ENCODE peak calls at places on chromosome 1, in nine cellular contexts. One of them, this sample, is unnamed.

GRCh38 chr1:224253721-224254120 is 70.7 kb downstream of the DEGS1 start:
- DNase-seq in HT-29: no peak
- DNase-seq in astrocyte of the spinal cord: peak
- DNase-seq in stimulated activated effector memory CD8-positive, alpha-beta T cell treated with anti-CD3 and anti-CD28 coated beads, Interleukin-12 subunit alpha, Interleukin-12 subunit beta, amount 100 ng/mL, for 72 hours: no peak
- DNase-seq in left lobe of liver: no peak
- DNase-seq in HFF-Myc: no peak
- DNase-seq in cardiac fibroblast: no peak
- DNase-seq in GM04504: peak
- DNase-seq in M059J: peak
- DNase-seq in this sample: no peak

GRCh38 chr1:208002672-208003071 is 91.7 kb upstream of the CD34 start:
- DNase-seq in HT-29: no peak
- DNase-seq in astrocyte of the spinal cord: no peak
- DNase-seq in stimulated activated effector memory CD8-positive, alpha-beta T cell treated with anti-CD3 and anti-CD28 coated beads, Interleukin-12 subunit alpha, Interleukin-12 subunit beta, amount 100 ng/mL, for 72 hours: no peak
- DNase-seq in left lobe of liver: no peak
- DNase-seq in HFF-Myc: no peak
- DNase-seq in cardiac fibroblast: no peak
- DNase-seq in GM04504: no peak
- DNase-seq in M059J: no peak
- DNase-seq in this sample: no peak

GRCh38 chr1:84619383-84620093 is 45.3 kb upstream of the CTBS start:
- DNase-seq in HT-29: peak
- DNase-seq in astrocyte of the spinal cord: peak
- DNase-seq in stimulated activated effector memory CD8-positive, alpha-beta T cell treated with anti-CD3 and anti-CD28 coated beads, Interleukin-12 subunit alpha, Interleukin-12 subunit beta, amount 100 ng/mL, for 72 hours: peak
- DNase-seq in left lobe of liver: no peak
- DNase-seq in HFF-Myc: peak
- DNase-seq in cardiac fibroblast: peak
- DNase-seq in GM04504: peak
- DNase-seq in M059J: peak
- DNase-seq in this sample: peak

GRCh38 chr1:194318790-194319280 is 1132.4 kb upstream of the B3GALT2 start:
- DNase-seq in HT-29: no peak
- DNase-seq in astrocyte of the spinal cord: no peak
- DNase-seq in stimulated activated effector memory CD8-positive, alpha-beta T cell treated with anti-CD3 and anti-CD28 coated beads, Interleukin-12 subunit alpha, Interleukin-12 subunit beta, amount 100 ng/mL, for 72 hours: no peak
- DNase-seq in left lobe of liver: no peak
- DNase-seq in HFF-Myc: no peak
- DNase-seq in cardiac fibroblast: no peak
- DNase-seq in GM04504: no peak
- DNase-seq in M059J: no peak
- DNase-seq in this sample: no peak

GRCh38 chr1:92844439-92844838 is 12.6 kb downstream of the RPL5 start:
- DNase-seq in HT-29: no peak
- DNase-seq in astrocyte of the spinal cord: no peak
- DNase-seq in stimulated activated effector memory CD8-positive, alpha-beta T cell treated with anti-CD3 and anti-CD28 coated beads, Interleukin-12 subunit alpha, Interleukin-12 subunit beta, amount 100 ng/mL, for 72 hours: no peak
- DNase-seq in left lobe of liver: no peak
- DNase-seq in HFF-Myc: no peak
- DNase-seq in cardiac fibroblast: no peak
- DNase-seq in GM04504: no peak
- DNase-seq in M059J: no peak
- DNase-seq in this sample: no peak

GRCh38 chr1:153465728-153466625 is 5.5 kb upstream of the S100A7 start:
- DNase-seq in HT-29: peak
- DNase-seq in astrocyte of the spinal cord: peak
- DNase-seq in stimulated activated effector memory CD8-positive, alpha-beta T cell treated with anti-CD3 and anti-CD28 coated beads, Interleukin-12 subunit alpha, Interleukin-12 subunit beta, amount 100 ng/mL, for 72 hours: peak
- DNase-seq in left lobe of liver: no peak
- DNase-seq in HFF-Myc: no peak
- DNase-seq in cardiac fibroblast: peak
- DNase-seq in GM04504: no peak
- DNase-seq in M059J: peak
- DNase-seq in this sample: peak

GRCh38 chr1:96882096-96882495 is 160.5 kb downstream of the PTBP2 start:
- DNase-seq in HT-29: no peak
- DNase-seq in astrocyte of the spinal cord: peak
- DNase-seq in stimulated activated effector memory CD8-positive, alpha-beta T cell treated with anti-CD3 and anti-CD28 coated beads, Interleukin-12 subunit alpha, Interleukin-12 subunit beta, amount 100 ng/mL, for 72 hours: no peak
- DNase-seq in left lobe of liver: no peak
- DNase-seq in HFF-Myc: no peak
- DNase-seq in cardiac fibroblast: no peak
- DNase-seq in GM04504: no peak
- DNase-seq in M059J: peak
- DNase-seq in this sample: no peak

GRCh38 chr1:119181236-119181635 is 40.8 kb upstream of the WARS2 start:
- DNase-seq in HT-29: no peak
- DNase-seq in astrocyte of the spinal cord: no peak
- DNase-seq in stimulated activated effector memory CD8-positive, alpha-beta T cell treated with anti-CD3 and anti-CD28 coated beads, Interleukin-12 subunit alpha, Interleukin-12 subunit beta, amount 100 ng/mL, for 72 hours: no peak
- DNase-seq in left lobe of liver: no peak
- DNase-seq in HFF-Myc: no peak
- DNase-seq in cardiac fibroblast: no peak
- DNase-seq in GM04504: no peak
- DNase-seq in M059J: no peak
- DNase-seq in this sample: no peak

GRCh38 chr1:12189328-12189682 is 22.5 kb downstream of the TNFRSF1B start:
- DNase-seq in HT-29: no peak
- DNase-seq in astrocyte of the spinal cord: no peak
- DNase-seq in stimulated activated effector memory CD8-positive, alpha-beta T cell treated with anti-CD3 and anti-CD28 coated beads, Interleukin-12 subunit alpha, Interleukin-12 subunit beta, amount 100 ng/mL, for 72 hours: no peak
- DNase-seq in left lobe of liver: no peak
- DNase-seq in HFF-Myc: no peak
- DNase-seq in cardiac fibroblast: no peak
- DNase-seq in GM04504: no peak
- DNase-seq in M059J: no peak
- DNase-seq in this sample: no peak

GRCh38 chr1:22114083-22115012 is 28.5 kb downstream of the WNT4 start:
- DNase-seq in HT-29: no peak
- DNase-seq in astrocyte of the spinal cord: peak
- DNase-seq in stimulated activated effector memory CD8-positive, alpha-beta T cell treated with anti-CD3 and anti-CD28 coated beads, Interleukin-12 subunit alpha, Interleukin-12 subunit beta, amount 100 ng/mL, for 72 hours: no peak
- DNase-seq in left lobe of liver: no peak
- DNase-seq in HFF-Myc: no peak
- DNase-seq in cardiac fibroblast: peak
- DNase-seq in GM04504: no peak
- DNase-seq in M059J: no peak
- DNase-seq in this sample: no peak

GRCh38 chr1:221435510-221435909 is 306.4 kb downstream of the DUSP10 start:
- DNase-seq in HT-29: peak
- DNase-seq in astrocyte of the spinal cord: peak
- DNase-seq in stimulated activated effector memory CD8-positive, alpha-beta T cell treated with anti-CD3 and anti-CD28 coated beads, Interleukin-12 subunit alpha, Interleukin-12 subunit beta, amount 100 ng/mL, for 72 hours: no peak
- DNase-seq in left lobe of liver: no peak
- DNase-seq in HFF-Myc: no peak
- DNase-seq in cardiac fibroblast: peak
- DNase-seq in GM04504: no peak
- DNase-seq in M059J: peak
- DNase-seq in this sample: peak

GRCh38 chr1:31752952-31753351 is 11.2 kb downstream of the ADGRB2 start:
- DNase-seq in HT-29: no peak
- DNase-seq in astrocyte of the spinal cord: no peak
- DNase-seq in stimulated activated effector memory CD8-positive, alpha-beta T cell treated with anti-CD3 and anti-CD28 coated beads, Interleukin-12 subunit alpha, Interleukin-12 subunit beta, amount 100 ng/mL, for 72 hours: no peak
- DNase-seq in left lobe of liver: no peak
- DNase-seq in HFF-Myc: no peak
- DNase-seq in cardiac fibroblast: no peak
- DNase-seq in GM04504: no peak
- DNase-seq in M059J: no peak
- DNase-seq in this sample: no peak

GRCh38 chr1:118986291-118986838 is 1.8 kb downstream of the TBX15 start:
- DNase-seq in HT-29: no peak
- DNase-seq in astrocyte of the spinal cord: no peak
- DNase-seq in stimulated activated effector memory CD8-positive, alpha-beta T cell treated with anti-CD3 and anti-CD28 coated beads, Interleukin-12 subunit alpha, Interleukin-12 subunit beta, amount 100 ng/mL, for 72 hours: no peak
- DNase-seq in left lobe of liver: no peak
- DNase-seq in HFF-Myc: no peak
- DNase-seq in cardiac fibroblast: no peak
- DNase-seq in GM04504: no peak
- DNase-seq in M059J: no peak
- DNase-seq in this sample: no peak

GRCh38 chr1:6445062-6445763 is 20.6 kb downstream of the ESPN start:
- DNase-seq in HT-29: peak
- DNase-seq in astrocyte of the spinal cord: no peak
- DNase-seq in stimulated activated effector memory CD8-positive, alpha-beta T cell treated with anti-CD3 and anti-CD28 coated beads, Interleukin-12 subunit alpha, Interleukin-12 subunit beta, amount 100 ng/mL, for 72 hours: no peak
- DNase-seq in left lobe of liver: peak
- DNase-seq in HFF-Myc: no peak
- DNase-seq in cardiac fibroblast: peak
- DNase-seq in GM04504: no peak
- DNase-seq in M059J: peak
- DNase-seq in this sample: peak

GRCh38 chr1:75615664-75616435 is 4.9 kb upstream of the SLC44A5 start:
- DNase-seq in HT-29: no peak
- DNase-seq in astrocyte of the spinal cord: peak
- DNase-seq in stimulated activated effector memory CD8-positive, alpha-beta T cell treated with anti-CD3 and anti-CD28 coated beads, Interleukin-12 subunit alpha, Interleukin-12 subunit beta, amount 100 ng/mL, for 72 hours: no peak
- DNase-seq in left lobe of liver: no peak
- DNase-seq in HFF-Myc: no peak
- DNase-seq in cardiac fibroblast: peak
- DNase-seq in GM04504: no peak
- DNase-seq in M059J: peak
- DNase-seq in this sample: peak

GRCh38 chr1:197917813-197918646 is 858 bp downstream of the LHX9 start:
- DNase-seq in HT-29: no peak
- DNase-seq in astrocyte of the spinal cord: no peak
- DNase-seq in stimulated activated effector memory CD8-positive, alpha-beta T cell treated with anti-CD3 and anti-CD28 coated beads, Interleukin-12 subunit alpha, Interleukin-12 subunit beta, amount 100 ng/mL, for 72 hours: no peak
- DNase-seq in left lobe of liver: no peak
- DNase-seq in HFF-Myc: no peak
- DNase-seq in cardiac fibroblast: no peak
- DNase-seq in GM04504: no peak
- DNase-seq in M059J: peak
- DNase-seq in this sample: no peak